ENCODE peak calls at places on chromosome 21, in four cellular contexts. One of them, this sample, is unnamed. For H3K4me1, the result is how much of the 10 kb centered on the place peaks cover.

GRCh38 chr21:28579986-28580550 is 412.6 kb downstream of the LTN1 start:
- DNase-seq in PC-3: no peak
- DNase-seq in HCT116: no peak
- DNase-seq in A673: no peak
- DNase-seq in this sample: no peak

GRCh38 chr21:19048088-19048672 is 644.6 kb upstream of the TMPRSS15 start:
- DNase-seq in HCT116: no peak
- DNase-seq in PC-3: no peak
- DNase-seq in A673: no peak
- DNase-seq in this sample: no peak

GRCh38 chr21:28018741-28019669 is 973.7 kb downstream of the LTN1 start:
- DNase-seq in HCT116: no peak
- DNase-seq in A673: no peak
- DNase-seq in PC-3: peak
- DNase-seq in this sample: no peak

GRCh38 chr21:25139390-25139789 is 467.9 kb downstream of the MRPL39 start:
- DNase-seq in A673: no peak
- DNase-seq in HCT116: no peak
- DNase-seq in PC-3: no peak
- DNase-seq in this sample: no peak

GRCh38 chr21:38123626-38124025 is 133.2 kb upstream of the KCNJ15 start:
- DNase-seq in HCT116: no peak
- DNase-seq in A673: no peak
- DNase-seq in PC-3: no peak
- DNase-seq in this sample: no peak

GRCh38 chr21:26135520-26135919 is 35.0 kb downstream of the APP start:
- DNase-seq in HCT116: no peak
- DNase-seq in A673: no peak
- DNase-seq in PC-3: no peak
- DNase-seq in this sample: no peak

GRCh38 chr21:38631171-38631570 is 132.9 kb upstream of the ERG start:
- DNase-seq in A673: peak
- DNase-seq in HCT116: no peak
- DNase-seq in PC-3: no peak
- DNase-seq in this sample: peak

GRCh38 chr21:17498586-17498985 is 14.3 kb upstream of the CXADR start:
- DNase-seq in HCT116: no peak
- DNase-seq in A673: no peak
- DNase-seq in PC-3: no peak
- DNase-seq in this sample: no peak

GRCh38 chr21:39676054-39676771 is 63.5 kb downstream of the B3GALT5 start:
- DNase-seq in HCT116: no peak
- DNase-seq in A673: no peak
- DNase-seq in PC-3: peak
- DNase-seq in this sample: peak

GRCh38 chr21:31623664-31624063 is 35.8 kb upstream of the SOD1 start:
- DNase-seq in HCT116: no peak
- DNase-seq in A673: peak
- DNase-seq in PC-3: peak
- DNase-seq in this sample: no peak

GRCh38 chr21:31293986-31294385 is 50.1 kb downstream of the TIAM1 start:
- DNase-seq in A673: peak
- DNase-seq in HCT116: peak
- DNase-seq in PC-3: peak
- DNase-seq in this sample: peak

GRCh38 chr21:16004121-16004520 is 274.3 kb downstream of the USP25 start:
- DNase-seq in HCT116: no peak
- DNase-seq in A673: no peak
- DNase-seq in PC-3: no peak
- DNase-seq in this sample: no peak

GRCh38 chr21:15514073-15514946 is 215.5 kb upstream of the USP25 start:
- DNase-seq in PC-3: no peak
- DNase-seq in A673: no peak
- DNase-seq in HCT116: no peak
- DNase-seq in this sample: no peak

DNA sequence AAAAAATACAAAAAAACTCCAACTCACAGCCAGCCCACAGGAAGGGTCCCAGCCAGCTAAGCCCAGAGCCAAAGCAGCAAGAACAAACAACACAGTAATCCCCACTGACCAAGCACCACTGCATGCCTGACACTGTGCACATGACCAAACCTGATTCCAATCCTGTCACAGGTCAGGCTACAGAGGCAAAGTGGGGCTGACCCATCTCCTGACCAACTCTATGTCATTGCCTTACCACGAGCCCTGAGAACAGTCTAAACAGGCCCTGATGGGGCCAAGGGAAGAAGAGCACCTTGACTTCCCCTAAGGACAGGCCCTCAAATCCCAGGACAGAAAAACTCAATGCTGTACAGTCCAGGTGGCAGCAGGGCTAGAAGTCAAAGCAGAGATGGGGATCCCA is 2.4 kb downstream of the LSS start:
- DNase-seq in HCT116: no peak
- DNase-seq in A673: no peak
- DNase-seq in PC-3: no peak
- DNase-seq in this sample: peak
- H3K4me3 ChIP-seq in HCT116: no peak
- H3K4me3 ChIP-seq in A673: peak
- H3K4me3 ChIP-seq in PC-3: peak
- H3K4me3 ChIP-seq in this sample: no peak

GRCh38 chr21:33026299-33026858 is 644 bp downstream of the OLIG2 start:
- DNase-seq in HCT116: no peak
- DNase-seq in A673: no peak
- DNase-seq in PC-3: no peak
- DNase-seq in this sample: no peak

GRCh38 chr21:33026878-33027400 is 1.2 kb downstream of the OLIG2 start:
- DNase-seq in HCT116: no peak
- DNase-seq in A673: no peak
- DNase-seq in PC-3: no peak
- DNase-seq in this sample: no peak

GRCh38 chr21:33025106-33025470 is 647 bp upstream of the OLIG2 start:
- DNase-seq in HCT116: no peak
- DNase-seq in A673: no peak
- DNase-seq in PC-3: no peak
- DNase-seq in this sample: no peak

GRCh38 chr21:33024278-33025103 is 1.2 kb upstream of the OLIG2 start:
- DNase-seq in HCT116: no peak
- DNase-seq in A673: no peak
- DNase-seq in PC-3: no peak
- DNase-seq in this sample: no peak

DNA sequence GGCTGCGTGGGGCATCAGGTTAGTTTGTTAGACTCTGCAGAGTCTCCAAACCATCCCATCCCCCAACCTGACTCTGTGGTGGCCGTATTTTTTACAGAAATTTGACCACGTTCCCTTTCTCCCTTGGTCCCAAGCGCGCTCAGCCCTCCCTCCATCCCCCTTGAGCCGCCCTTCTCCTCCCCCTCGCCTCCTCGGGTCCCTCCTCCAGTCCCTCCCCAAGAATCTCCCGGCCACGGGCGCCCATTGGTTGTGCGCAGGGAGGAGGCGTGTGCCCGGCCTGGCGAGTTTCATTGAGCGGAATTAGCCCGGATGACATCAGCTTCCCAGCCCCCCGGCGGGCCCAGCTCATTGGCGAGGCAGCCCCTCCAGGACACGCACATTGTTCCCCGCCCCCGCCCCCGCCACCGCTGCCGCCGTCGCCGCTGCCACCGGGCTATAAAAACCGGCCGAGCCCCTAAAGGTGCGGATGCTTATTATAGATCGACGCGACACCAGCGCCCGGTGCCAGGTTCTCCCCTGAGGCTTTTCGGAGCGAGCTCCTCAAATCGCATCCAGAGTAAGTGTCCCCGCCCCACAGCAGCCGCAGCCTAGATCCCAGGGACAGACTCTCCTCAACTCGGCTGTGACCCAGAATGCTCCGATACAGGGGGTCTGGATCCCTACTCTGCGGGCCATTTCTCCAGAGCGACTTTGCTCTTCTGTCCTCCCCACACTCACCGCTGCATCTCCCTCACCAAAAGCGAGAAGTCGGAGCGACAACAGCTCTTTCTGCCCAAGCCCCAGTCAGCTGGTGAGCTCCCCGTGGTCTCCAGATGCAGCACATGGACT is at the start of gene OLIG2:
- DNase-seq in A673: peak
- DNase-seq in PC-3: no peak
- DNase-seq in HCT116: no peak
- DNase-seq in this sample: no peak
- TF ChIP-seq EZH2 in A673: peak
- TF ChIP-seq EZH2 in PC-3: no peak
- TF ChIP-seq EZH2 in HCT116: no peak
- TF ChIP-seq EZH2 in this sample: peak

GRCh38 chr21:33232640-33233039 is 2.9 kb downstream of the IFNAR2 start:
- DNase-seq in HCT116: no peak
- DNase-seq in A673: no peak
- DNase-seq in PC-3: no peak
- DNase-seq in this sample: peak

GRCh38 chr21:33229776-33230517 is at the start of gene IFNAR2:
- DNase-seq in A673: peak
- DNase-seq in HCT116: peak
- DNase-seq in PC-3: peak
- DNase-seq in this sample: peak

GRCh38 chr21:33231526-33231925 is 1.8 kb downstream of the IFNAR2 start:
- DNase-seq in A673: no peak
- DNase-seq in HCT116: no peak
- DNase-seq in PC-3: no peak
- DNase-seq in this sample: no peak

GRCh38 chr21:33229099-33229775 is 501 bp upstream of the IFNAR2 start:
- DNase-seq in PC-3: no peak
- DNase-seq in A673: no peak
- DNase-seq in HCT116: no peak
- DNase-seq in this sample: no peak

GRCh38 chr21:33230518-33231324 is 983 bp downstream of the IFNAR2 start:
- DNase-seq in A673: peak
- DNase-seq in PC-3: peak
- DNase-seq in HCT116: no peak
- DNase-seq in this sample: peak
- H3K4me1 ChIP-seq in A673: under half
- H3K4me1 ChIP-seq in PC-3: under half
- H3K4me1 ChIP-seq in HCT116: under half
- H3K4me1 ChIP-seq in this sample: under half

GRCh38 chr21:42146821-42147220 is 72.1 kb upstream of the ABCG1 start:
- DNase-seq in PC-3: no peak
- DNase-seq in A673: no peak
- DNase-seq in HCT116: no peak
- DNase-seq in this sample: no peak
- H3K4me3 ChIP-seq in PC-3: no peak
- H3K4me3 ChIP-seq in A673: no peak
- H3K4me3 ChIP-seq in HCT116: no peak
- H3K4me3 ChIP-seq in this sample: no peak

DNA sequence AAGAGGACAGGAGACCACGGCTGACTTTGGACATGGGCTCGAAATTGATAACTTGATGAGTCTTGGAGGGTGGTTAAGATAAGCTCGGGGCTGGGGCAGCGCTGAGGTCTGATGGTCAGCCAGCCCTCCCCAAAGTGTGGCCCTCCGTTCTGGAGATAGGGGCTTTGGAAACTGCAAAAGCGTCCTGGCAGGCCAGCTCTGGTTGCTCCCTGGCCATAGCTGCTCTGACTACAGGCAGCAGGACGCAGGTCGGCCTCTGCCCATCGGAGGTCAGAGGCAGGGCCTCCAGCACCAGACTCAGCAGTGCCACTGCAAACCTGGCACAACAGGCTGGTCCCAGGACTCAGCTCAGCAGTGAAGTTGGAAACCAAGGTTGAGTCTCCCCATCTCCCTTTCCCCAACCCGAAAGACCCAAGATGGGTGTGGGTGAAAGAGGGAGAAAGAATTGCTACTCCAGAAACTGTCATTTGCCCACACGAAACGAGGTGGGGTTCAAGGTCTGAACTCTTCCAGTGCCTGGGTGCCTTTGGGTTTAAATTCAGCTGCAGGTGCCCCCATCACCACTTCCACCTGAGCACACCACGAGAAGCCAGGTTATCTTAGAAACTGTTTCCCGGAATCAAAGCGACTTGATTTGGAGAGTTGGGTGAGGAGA is 4.8 kb downstream of the SIM2 start:
- DNase-seq in A673: no peak
- DNase-seq in PC-3: no peak
- DNase-seq in HCT116: no peak
- DNase-seq in this sample: no peak
- TF ChIP-seq EZH2 in A673: no peak
- TF ChIP-seq EZH2 in PC-3: no peak
- TF ChIP-seq EZH2 in HCT116: no peak
- TF ChIP-seq EZH2 in this sample: peak

DNA sequence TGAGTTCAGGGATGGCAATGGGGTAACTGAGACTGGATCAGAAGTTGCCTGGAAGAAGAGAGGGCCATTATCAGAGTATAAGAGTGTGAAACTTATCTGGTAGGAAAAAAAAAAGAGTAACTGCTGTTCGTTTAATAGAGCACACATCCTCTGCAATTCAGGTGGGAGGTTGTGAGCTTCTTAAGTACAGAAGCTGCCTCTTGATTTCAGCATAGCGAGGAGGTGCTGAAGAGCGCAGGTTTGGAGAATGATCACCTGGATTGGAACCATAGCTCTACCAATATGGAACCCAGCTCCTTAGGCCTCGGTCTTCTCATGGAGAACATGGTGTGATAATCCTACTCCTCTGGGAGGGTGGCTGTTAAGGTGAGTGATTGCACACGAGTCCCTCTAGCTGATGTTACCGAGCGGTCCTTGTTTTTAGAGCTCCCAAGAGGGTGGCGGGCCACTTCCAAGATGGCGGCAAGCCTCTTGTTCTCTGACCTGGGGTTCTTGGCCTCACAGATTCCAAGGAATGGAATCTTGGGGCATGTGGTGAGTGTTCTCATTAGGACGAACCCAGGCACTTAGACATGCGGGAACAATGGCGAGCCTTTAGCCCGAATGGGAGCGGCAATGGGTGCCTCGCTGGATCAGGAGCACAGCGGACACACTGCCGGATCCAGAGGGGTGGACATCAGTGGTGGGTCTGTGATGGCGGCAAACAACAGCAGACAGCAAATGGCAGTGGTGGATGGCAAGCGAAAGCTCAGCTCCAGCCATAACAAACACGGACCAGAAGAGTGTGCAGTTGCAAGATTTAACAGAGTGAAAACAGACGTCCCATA is 3.3 kb upstream of the MX1 start:
- DNase-seq in PC-3: no peak
- DNase-seq in HCT116: no peak
- DNase-seq in A673: no peak
- DNase-seq in this sample: no peak
- H3K4me1 ChIP-seq in PC-3: under half
- H3K4me1 ChIP-seq in HCT116: under half
- H3K4me1 ChIP-seq in A673: under half
- H3K4me1 ChIP-seq in this sample: under half

GRCh38 chr21:43354666-43355065 is 72.3 kb downstream of the SIK1 start:
- DNase-seq in HCT116: no peak
- DNase-seq in PC-3: no peak
- DNase-seq in A673: no peak
- DNase-seq in this sample: no peak
- H3K4me3 ChIP-seq in HCT116: no peak
- H3K4me3 ChIP-seq in PC-3: no peak
- H3K4me3 ChIP-seq in A673: no peak
- H3K4me3 ChIP-seq in this sample: no peak